ENCODE peak calls at places on chromosomes 7 and 10, in ten cellular contexts. One of them, this sample, is unnamed.

GRCh38 chr10:11874568-11875182 is 51.5 kb downstream of the PROSER2 start:
- ATAC-seq in heart right ventricle: peak; percentile 15
- ATAC-seq in CD8-positive, alpha-beta T cell: peak; percentile 75
- ATAC-seq in body of pancreas: peak; percentile 63
- ATAC-seq in DND-41: peak; percentile 96
- ATAC-seq in heart left ventricle: no peak
- ATAC-seq in GM12878: peak; percentile 86
- ATAC-seq in psoas muscle: no peak
- ATAC-seq in left lung: peak; percentile 52
- ATAC-seq in thoracic aorta: no peak
- ATAC-seq in this sample: no peak

GRCh38 chr7:80604436-80604835 is 34.0 kb upstream of the CD36 start:
- ATAC-seq in heart left ventricle: peak; percentile 89
- ATAC-seq in thoracic aorta: no peak
- ATAC-seq in GM12878: no peak
- ATAC-seq in DND-41: no peak
- ATAC-seq in heart right ventricle: peak; percentile 90
- ATAC-seq in body of pancreas: no peak
- ATAC-seq in psoas muscle: peak; percentile 77
- ATAC-seq in CD8-positive, alpha-beta T cell: no peak
- ATAC-seq in left lung: no peak
- ATAC-seq in this sample: no peak

GRCh38 chr10:44385726-44386438 is 985 bp upstream of the CXCL12 start:
- ATAC-seq in left lung: no peak
- ATAC-seq in DND-41: no peak
- ATAC-seq in heart right ventricle: peak; percentile 2
- ATAC-seq in body of pancreas: no peak
- ATAC-seq in heart left ventricle: no peak
- ATAC-seq in psoas muscle: no peak
- ATAC-seq in thoracic aorta: no peak
- ATAC-seq in CD8-positive, alpha-beta T cell: no peak
- ATAC-seq in GM12878: no peak
- ATAC-seq in this sample: no peak

GRCh38 chr10:125762692-125763648 is 12.7 kb downstream of the MMP21 start:
- ATAC-seq in heart left ventricle: no peak
- ATAC-seq in psoas muscle: no peak
- ATAC-seq in body of pancreas: no peak
- ATAC-seq in thoracic aorta: no peak
- ATAC-seq in CD8-positive, alpha-beta T cell: no peak
- ATAC-seq in GM12878: no peak
- ATAC-seq in left lung: no peak
- ATAC-seq in DND-41: no peak
- ATAC-seq in heart right ventricle: no peak
- ATAC-seq in this sample: no peak

GRCh38 chr7:22942191-22942590 is 71.7 kb downstream of the HYCC1 start:
- ATAC-seq in heart left ventricle: no peak
- ATAC-seq in thoracic aorta: no peak
- ATAC-seq in left lung: no peak
- ATAC-seq in GM12878: no peak
- ATAC-seq in body of pancreas: no peak
- ATAC-seq in heart right ventricle: no peak
- ATAC-seq in psoas muscle: no peak
- ATAC-seq in CD8-positive, alpha-beta T cell: no peak
- ATAC-seq in DND-41: no peak
- ATAC-seq in this sample: no peak

GRCh38 chr7:105429746-105430612 is 41.3 kb upstream of the SRPK2 start:
- ATAC-seq in psoas muscle: peak; percentile 56
- ATAC-seq in thoracic aorta: no peak
- ATAC-seq in CD8-positive, alpha-beta T cell: peak; percentile 61
- ATAC-seq in heart right ventricle: no peak
- ATAC-seq in left lung: peak; percentile 82
- ATAC-seq in body of pancreas: peak; percentile 69
- ATAC-seq in DND-41: peak; percentile 81
- ATAC-seq in GM12878: peak; percentile 88
- ATAC-seq in heart left ventricle: no peak
- ATAC-seq in this sample: no peak

GRCh38 chr7:158023563-158024350 is 563.9 kb downstream of the PTPRN2 start:
- ATAC-seq in CD8-positive, alpha-beta T cell: no peak
- ATAC-seq in thoracic aorta: no peak
- ATAC-seq in psoas muscle: no peak
- ATAC-seq in GM12878: no peak
- ATAC-seq in left lung: no peak
- ATAC-seq in heart left ventricle: no peak
- ATAC-seq in body of pancreas: no peak
- ATAC-seq in DND-41: no peak
- ATAC-seq in heart right ventricle: no peak
- ATAC-seq in this sample: no peak

GRCh38 chr7:137772748-137773147 is 74.0 kb downstream of the DGKI start:
- ATAC-seq in DND-41: no peak
- ATAC-seq in CD8-positive, alpha-beta T cell: no peak
- ATAC-seq in heart right ventricle: peak; percentile 27
- ATAC-seq in psoas muscle: no peak
- ATAC-seq in body of pancreas: no peak
- ATAC-seq in thoracic aorta: no peak
- ATAC-seq in left lung: peak; percentile 57
- ATAC-seq in heart left ventricle: no peak
- ATAC-seq in GM12878: peak; percentile 64
- ATAC-seq in this sample: no peak

GRCh38 chr10:43361532-43362190 is 9.8 kb upstream of the FXYD4 start:
- ATAC-seq in body of pancreas: no peak
- ATAC-seq in thoracic aorta: no peak
- ATAC-seq in DND-41: no peak
- ATAC-seq in GM12878: peak; percentile 5
- ATAC-seq in CD8-positive, alpha-beta T cell: peak; percentile 13
- ATAC-seq in psoas muscle: no peak
- ATAC-seq in heart right ventricle: no peak
- ATAC-seq in left lung: peak; percentile 13
- ATAC-seq in heart left ventricle: no peak
- ATAC-seq in this sample: no peak
- H3K4me3 ChIP-seq in body of pancreas: peak overlapping the region; percentile 64
- H3K4me3 ChIP-seq in thoracic aorta: peak overlapping the region; percentile 73
- H3K4me3 ChIP-seq in DND-41: no peak overlapping the region
- H3K4me3 ChIP-seq in GM12878: peak overlapping the region; percentile 77
- H3K4me3 ChIP-seq in CD8-positive, alpha-beta T cell: peak overlapping the region; percentile 80
- H3K4me3 ChIP-seq in psoas muscle: peak overlapping the region; percentile 71
- H3K4me3 ChIP-seq in heart right ventricle: peak overlapping the region; percentile 52
- H3K4me3 ChIP-seq in left lung: peak overlapping the region; percentile 63
- H3K4me3 ChIP-seq in heart left ventricle: peak overlapping the region; percentile 58
- H3K4me3 ChIP-seq in this sample: peak overlapping the region; percentile 61

GRCh38 chr10:69406302-69406811 is 10.4 kb downstream of the TACR2 start:
- ATAC-seq in CD8-positive, alpha-beta T cell: no peak
- ATAC-seq in GM12878: no peak
- ATAC-seq in heart right ventricle: peak; percentile 30
- ATAC-seq in heart left ventricle: peak; percentile 13
- ATAC-seq in thoracic aorta: peak; percentile 16
- ATAC-seq in left lung: no peak
- ATAC-seq in psoas muscle: peak; percentile 14
- ATAC-seq in DND-41: no peak
- ATAC-seq in body of pancreas: no peak
- ATAC-seq in this sample: peak; percentile 5

GRCh38 chr10:69403519-69403918 is 13.2 kb downstream of the TACR2 start:
- ATAC-seq in thoracic aorta: no peak
- ATAC-seq in psoas muscle: no peak
- ATAC-seq in GM12878: no peak
- ATAC-seq in heart right ventricle: peak; percentile 18
- ATAC-seq in DND-41: no peak
- ATAC-seq in left lung: no peak
- ATAC-seq in CD8-positive, alpha-beta T cell: no peak
- ATAC-seq in body of pancreas: no peak
- ATAC-seq in heart left ventricle: no peak
- ATAC-seq in this sample: no peak

GRCh38 chr10:69404786-69405185 is 11.9 kb downstream of the TACR2 start:
- ATAC-seq in psoas muscle: no peak
- ATAC-seq in heart right ventricle: no peak
- ATAC-seq in GM12878: no peak
- ATAC-seq in heart left ventricle: no peak
- ATAC-seq in DND-41: no peak
- ATAC-seq in CD8-positive, alpha-beta T cell: no peak
- ATAC-seq in body of pancreas: no peak
- ATAC-seq in thoracic aorta: no peak
- ATAC-seq in left lung: no peak
- ATAC-seq in this sample: no peak

GRCh38 chr10:69406816-69407580 is 9.7 kb downstream of the TACR2 start:
- ATAC-seq in left lung: no peak
- ATAC-seq in DND-41: no peak
- ATAC-seq in GM12878: no peak
- ATAC-seq in psoas muscle: no peak
- ATAC-seq in CD8-positive, alpha-beta T cell: no peak
- ATAC-seq in heart right ventricle: no peak
- ATAC-seq in thoracic aorta: no peak
- ATAC-seq in heart left ventricle: no peak
- ATAC-seq in body of pancreas: no peak
- ATAC-seq in this sample: no peak

GRCh38 chr10:69405221-69405620 is 11.5 kb downstream of the TACR2 start:
- ATAC-seq in heart right ventricle: no peak
- ATAC-seq in GM12878: no peak
- ATAC-seq in body of pancreas: no peak
- ATAC-seq in psoas muscle: no peak
- ATAC-seq in heart left ventricle: no peak
- ATAC-seq in thoracic aorta: no peak
- ATAC-seq in left lung: no peak
- ATAC-seq in DND-41: no peak
- ATAC-seq in CD8-positive, alpha-beta T cell: no peak
- ATAC-seq in this sample: no peak
- TF ChIP-seq CTCF in heart right ventricle: no peak
- TF ChIP-seq CTCF in GM12878: no peak
- TF ChIP-seq CTCF in body of pancreas: no peak
- TF ChIP-seq CTCF in psoas muscle: no peak
- TF ChIP-seq CTCF in heart left ventricle: no peak
- TF ChIP-seq CTCF in thoracic aorta: no peak
- TF ChIP-seq CTCF in left lung: no peak
- TF ChIP-seq CTCF in DND-41: no peak
- TF ChIP-seq CTCF in CD8-positive, alpha-beta T cell: no peak
- TF ChIP-seq CTCF in this sample: no peak

DNA sequence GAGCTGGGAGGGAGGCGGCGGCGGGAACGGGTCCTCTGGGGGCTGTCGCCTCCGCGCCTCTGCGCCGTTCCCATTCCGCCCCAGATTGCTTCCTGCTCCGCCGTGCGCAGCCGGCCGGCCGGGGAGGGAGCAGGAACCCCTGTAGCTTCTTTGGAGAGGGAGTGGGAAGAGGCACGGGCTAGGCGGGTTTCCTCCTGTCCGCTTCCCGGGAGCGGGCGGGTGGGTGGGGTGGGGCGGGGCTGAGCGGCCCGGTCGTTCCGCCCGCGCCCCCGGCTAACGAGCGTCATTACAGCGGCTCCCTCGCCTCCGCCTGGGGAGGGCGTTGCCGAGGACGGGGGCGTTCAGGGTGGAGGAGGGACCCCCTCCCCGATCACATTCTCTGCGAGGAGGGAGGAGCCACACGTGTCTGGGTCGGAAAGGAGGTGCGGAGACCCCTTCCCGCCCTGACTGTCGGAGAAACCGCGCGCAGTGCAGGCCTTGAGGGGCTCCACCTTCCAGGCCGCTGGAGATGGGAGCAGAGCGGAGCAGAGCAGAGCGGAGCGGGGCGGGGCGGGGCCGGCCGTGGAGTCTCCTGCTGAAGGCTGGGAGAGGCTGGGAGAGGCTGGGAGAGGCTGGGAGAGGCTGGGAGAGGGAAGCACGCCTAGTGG is 39.7 kb downstream of the AGAP3 start:
- ATAC-seq in CD8-positive, alpha-beta T cell: no peak
- ATAC-seq in psoas muscle: peak; percentile 17
- ATAC-seq in DND-41: no peak
- ATAC-seq in thoracic aorta: no peak
- ATAC-seq in left lung: peak; percentile 4
- ATAC-seq in GM12878: no peak
- ATAC-seq in body of pancreas: peak; percentile 12
- ATAC-seq in heart right ventricle: peak; percentile 22
- ATAC-seq in heart left ventricle: peak; percentile 8
- ATAC-seq in this sample: peak; percentile 10
- H3K4me3 ChIP-seq in CD8-positive, alpha-beta T cell: no peak overlapping the region
- H3K4me3 ChIP-seq in psoas muscle: peak overlapping the region; percentile 64
- H3K4me3 ChIP-seq in DND-41: no peak overlapping the region
- H3K4me3 ChIP-seq in thoracic aorta: peak overlapping the region; percentile 72
- H3K4me3 ChIP-seq in left lung: peak overlapping the region; percentile 17
- H3K4me3 ChIP-seq in GM12878: no peak overlapping the region
- H3K4me3 ChIP-seq in body of pancreas: no peak overlapping the region
- H3K4me3 ChIP-seq in heart right ventricle: peak overlapping the region; percentile 65
- H3K4me3 ChIP-seq in heart left ventricle: peak overlapping the region; percentile 53
- H3K4me3 ChIP-seq in this sample: peak overlapping the region; percentile 51

GRCh38 chr10:34993782-34994181 is 96.4 kb downstream of the CUL2 start:
- ATAC-seq in DND-41: no peak
- ATAC-seq in heart right ventricle: peak; percentile 59
- ATAC-seq in CD8-positive, alpha-beta T cell: no peak
- ATAC-seq in psoas muscle: no peak
- ATAC-seq in heart left ventricle: no peak
- ATAC-seq in body of pancreas: no peak
- ATAC-seq in GM12878: no peak
- ATAC-seq in thoracic aorta: no peak
- ATAC-seq in left lung: no peak
- ATAC-seq in this sample: no peak

GRCh38 chr10:34998940-34999339 is 91.2 kb downstream of the CUL2 start:
- ATAC-seq in CD8-positive, alpha-beta T cell: no peak
- ATAC-seq in left lung: no peak
- ATAC-seq in heart left ventricle: no peak
- ATAC-seq in body of pancreas: no peak
- ATAC-seq in DND-41: no peak
- ATAC-seq in heart right ventricle: no peak
- ATAC-seq in GM12878: no peak
- ATAC-seq in thoracic aorta: no peak
- ATAC-seq in psoas muscle: no peak
- ATAC-seq in this sample: no peak

GRCh38 chr10:34995925-34996324 is 94.2 kb downstream of the CUL2 start:
- ATAC-seq in thoracic aorta: no peak
- ATAC-seq in body of pancreas: no peak
- ATAC-seq in heart right ventricle: no peak
- ATAC-seq in CD8-positive, alpha-beta T cell: no peak
- ATAC-seq in psoas muscle: no peak
- ATAC-seq in left lung: no peak
- ATAC-seq in DND-41: no peak
- ATAC-seq in heart left ventricle: no peak
- ATAC-seq in GM12878: no peak
- ATAC-seq in this sample: no peak

GRCh38 chr10:34996843-34997242 is 93.3 kb downstream of the CUL2 start:
- ATAC-seq in heart right ventricle: peak; percentile 53
- ATAC-seq in body of pancreas: no peak
- ATAC-seq in DND-41: peak; percentile 61
- ATAC-seq in heart left ventricle: no peak
- ATAC-seq in CD8-positive, alpha-beta T cell: no peak
- ATAC-seq in GM12878: no peak
- ATAC-seq in psoas muscle: no peak
- ATAC-seq in thoracic aorta: no peak
- ATAC-seq in left lung: peak; percentile 48
- ATAC-seq in this sample: no peak

DNA sequence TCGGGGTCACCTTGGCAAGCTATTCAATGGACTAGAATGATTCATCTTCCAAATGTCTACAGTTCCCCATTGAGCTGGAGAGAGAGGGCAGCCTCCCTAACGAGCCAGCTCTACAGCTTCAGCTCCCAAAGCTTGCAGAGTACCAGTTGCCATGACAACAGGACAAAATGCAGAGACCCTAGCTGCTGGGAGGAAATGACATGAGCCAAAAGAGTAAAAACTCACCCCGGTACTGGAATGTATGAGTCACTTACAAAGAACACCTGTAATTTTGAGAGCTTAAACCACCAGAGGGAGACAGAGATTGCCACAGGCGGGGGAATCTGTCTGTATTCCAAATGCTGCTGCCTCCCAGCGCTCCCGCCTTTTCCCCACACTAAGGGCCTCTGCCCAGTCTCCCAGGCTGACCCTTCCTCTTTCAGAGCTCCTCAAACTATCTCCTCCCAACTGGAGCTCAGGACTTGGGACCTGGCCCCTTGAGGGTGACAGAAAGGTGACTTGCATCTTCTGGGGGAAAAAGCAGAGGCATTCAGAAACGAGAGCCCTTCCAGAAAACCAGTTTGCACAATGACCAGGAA is 95.5 kb downstream of the CUL2 start:
- ATAC-seq in GM12878: peak; percentile 92
- ATAC-seq in heart left ventricle: peak; percentile 58
- ATAC-seq in thoracic aorta: no peak
- ATAC-seq in heart right ventricle: peak; percentile 72
- ATAC-seq in CD8-positive, alpha-beta T cell: peak; percentile 62
- ATAC-seq in psoas muscle: peak; percentile 58
- ATAC-seq in DND-41: peak; percentile 86
- ATAC-seq in left lung: peak; percentile 93
- ATAC-seq in body of pancreas: peak; percentile 90
- ATAC-seq in this sample: no peak
- TF ChIP-seq CTCF in GM12878: peak; percentile 69
- TF ChIP-seq CTCF in heart left ventricle: peak; percentile 46
- TF ChIP-seq CTCF in thoracic aorta: peak; percentile 39
- TF ChIP-seq CTCF in heart right ventricle: peak; percentile 68
- TF ChIP-seq CTCF in CD8-positive, alpha-beta T cell: peak; percentile 36
- TF ChIP-seq CTCF in psoas muscle: peak; percentile 52
- TF ChIP-seq CTCF in DND-41: peak; percentile 73
- TF ChIP-seq CTCF in left lung: peak; percentile 30
- TF ChIP-seq CTCF in body of pancreas: peak; percentile 92
- TF ChIP-seq CTCF in this sample: peak; percentile 74

This sample was measured in gastroesophageal sphincter.